ENCODE peak calls at places on chromosomes 3 and 15, in four cellular contexts. Z is PC-9, R is brain microvascular endothelial cell, E is PC-3. N is an unnamed sample. For H3K36me3, the result is how much of the 10 kb centered on the place peaks cover.

GRCh38 chr15:70596354-70597055 is 166.9 kb downstream of the UACA start:
- DNase-seq in Z (no peak), R (peak), E (peak), N (peak)

GRCh38 chr3:29757054-29757777 is 476.3 kb downstream of the RBMS3 start:
- DNase-seq in E (peak), R (no peak), Z (no peak), N (no peak)

GRCh38 chr3:21795152-21795837 is 44.3 kb upstream of the ZNF385D start:
- DNase-seq in R (no peak), E (no peak), Z (no peak), N (no peak)

GRCh38 chr3:133377396-133377795 is 22.5 kb upstream of the BFSP2 start:
- DNase-seq in Z (no peak), E (peak), R (peak), N (no peak)

GRCh38 chr15:22224241-22224671 is 143.9 kb downstream of the OR4M2 start:
- DNase-seq in Z (no peak), E (no peak), R (no peak), N (no peak)

GRCh38 chr3:8847317-8847716 is 77.9 kb upstream of the OXTR start:
- DNase-seq in R (no peak), Z (no peak), E (no peak), N (no peak)

GRCh38 chr15:84749111-84749991 is 959 bp downstream of the ZNF592 start:
- DNase-seq in R (peak), Z (peak), E (peak), N (no peak)

GRCh38 chr3:193342551-193342950 is 36.0 kb downstream of the ATP13A5 start:
- DNase-seq in R (no peak), Z (no peak), E (no peak), N (no peak)

GRCh38 chr3:129305592-129306091 is 27.0 kb downstream of the HMCES start:
- DNase-seq in E (no peak), R (peak), Z (no peak), N (peak)

GRCh38 chr15:56464893-56465520 is at the start of gene MNS1:
- DNase-seq in R (peak), E (peak), Z (peak), N (peak)

GRCh38 chr3:178206554-178206953 is 329.7 kb upstream of the KCNMB2 start:
- DNase-seq in E (no peak), R (no peak), Z (no peak), N (no peak)

GRCh38 chr3:101950985-101951733 is 101.8 kb downstream of the NFKBIZ start:
- DNase-seq in Z (peak), R (no peak), E (peak), N (no peak)

GRCh38 chr15:73270366-73271097 is 98.2 kb downstream of the HCN4 start:
- DNase-seq in Z (no peak), E (no peak), R (no peak), N (no peak)

GRCh38 chr3:13461169-13462124 is 18.7 kb upstream of the HDAC11 start:
- DNase-seq in E (peak), Z (peak), R (peak), N (no peak)

GRCh38 chr3:19920401-19921075 is 13.5 kb downstream of the EFHB start:
- DNase-seq in Z (no peak), R (no peak), E (no peak), N (no peak)

GRCh38 chr3:149784064-149784704 is 8.2 kb downstream of the ANKUB1 start:
- DNase-seq in R (no peak), Z (peak), E (peak), N (no peak)

GRCh38 chr15:64858136-64858535 is 16.4 kb downstream of the PLEKHO2 start:
- DNase-seq in E (no peak), Z (no peak), R (no peak), N (no peak)

GRCh38 chr3:193971268-193971751 is 164.6 kb upstream of the HES1 start:
- DNase-seq in R (peak), Z (peak), E (peak), N (no peak)

GRCh38 chr3:134600685-134601502 is 49.9 kb downstream of the KY start:
- DNase-seq in Z (peak), E (peak), R (peak), N (no peak)

GRCh38 chr3:56737001-56737400 is 53.9 kb upstream of the TASOR start:
- DNase-seq in R (no peak), E (no peak), Z (no peak), N (no peak)

GRCh38 chr3:160200328-160200727 is 24.9 kb upstream of the C3orf80 start:
- DNase-seq in E (no peak), R (no peak), Z (no peak), N (no peak)

GRCh38 chr3:81758275-81758674 is 3.2 kb downstream of the GBE1 start:
- DNase-seq in R (peak), Z (no peak), E (peak), N (peak)

GRCh38 chr3:100982710-100983109 is 10.5 kb downstream of the ABI3BP start:
- DNase-seq in E (no peak), Z (no peak), R (peak), N (no peak)

GRCh38 chr15:77029166-77030041 is 34.5 kb downstream of the PSTPIP1 start:
- DNase-seq in R (no peak), E (no peak), Z (peak), N (no peak)

GRCh38 chr3:140467104-140467577 is 210.7 kb upstream of the TRIM42 start:
- DNase-seq in E (peak), R (peak), Z (peak), N (no peak)

GRCh38 chr15:53586815-53587214 is 172.6 kb downstream of the WDR72 start:
- DNase-seq in R (peak), E (peak), Z (peak), N (no peak)

GRCh38 chr3:155270485-155271342 is 22.8 kb downstream of the STRIT1 start:
- DNase-seq in R (no peak), E (peak), Z (peak), N (no peak)

GRCh38 chr3:52399593-52399992 is 45.3 kb downstream of the SEMA3G start:
- DNase-seq in E (no peak), R (no peak), Z (no peak), N (no peak)

GRCh38 chr3:52401551-52401950 is 43.4 kb downstream of the SEMA3G start:
- DNase-seq in R (no peak), Z (no peak), E (no peak), N (no peak)

GRCh38 chr3:52400275-52400793 is 44.6 kb downstream of the SEMA3G start:
- DNase-seq in Z (no peak), R (no peak), E (no peak), N (no peak)

GRCh38 chr3:52402101-52402521 is 42.8 kb downstream of the SEMA3G start:
- DNase-seq in R (no peak), E (no peak), Z (no peak), N (no peak)

GRCh38 chr3:52401021-52401420 is 43.9 kb downstream of the SEMA3G start:
- DNase-seq in E (no peak), Z (no peak), R (no peak), N (no peak)
- H3K36me3 ChIP-seq in E (under half), Z (under half), R (under half), N (under half)

DNA sequence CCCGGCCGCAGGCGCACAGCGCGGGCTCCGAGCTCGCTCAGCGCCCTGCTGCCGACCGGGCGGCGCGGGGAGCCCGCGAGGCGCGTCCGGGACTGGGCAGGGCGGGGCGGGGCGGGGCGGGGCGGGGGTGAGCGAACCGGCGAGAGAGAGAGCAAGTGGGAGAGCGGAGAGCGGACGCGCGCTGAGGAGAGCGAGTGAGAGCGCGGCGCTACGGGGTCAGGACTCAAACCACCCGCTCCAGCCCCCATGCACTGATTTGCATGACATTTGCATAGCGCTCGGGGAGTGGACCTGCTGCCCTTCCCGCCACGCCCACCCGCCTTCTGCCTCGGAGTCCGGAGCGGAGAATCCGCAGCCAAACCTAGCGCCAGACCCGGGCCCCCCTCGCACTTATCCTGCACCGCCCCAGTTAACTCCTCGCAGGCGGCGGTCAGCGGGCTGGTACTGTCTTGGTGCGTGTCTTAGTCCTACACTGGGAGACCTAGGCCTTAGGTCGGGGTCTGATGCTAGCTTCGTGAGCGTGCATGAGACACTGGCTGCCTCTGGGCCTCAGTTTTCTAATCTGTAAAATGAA is at the start of gene MYLK:
- DNase-seq in R (peak), E (peak), Z (peak), N (peak)
- H3K4me3 ChIP-seq in R (peak), E (peak), Z (no peak), N (peak)

DNA sequence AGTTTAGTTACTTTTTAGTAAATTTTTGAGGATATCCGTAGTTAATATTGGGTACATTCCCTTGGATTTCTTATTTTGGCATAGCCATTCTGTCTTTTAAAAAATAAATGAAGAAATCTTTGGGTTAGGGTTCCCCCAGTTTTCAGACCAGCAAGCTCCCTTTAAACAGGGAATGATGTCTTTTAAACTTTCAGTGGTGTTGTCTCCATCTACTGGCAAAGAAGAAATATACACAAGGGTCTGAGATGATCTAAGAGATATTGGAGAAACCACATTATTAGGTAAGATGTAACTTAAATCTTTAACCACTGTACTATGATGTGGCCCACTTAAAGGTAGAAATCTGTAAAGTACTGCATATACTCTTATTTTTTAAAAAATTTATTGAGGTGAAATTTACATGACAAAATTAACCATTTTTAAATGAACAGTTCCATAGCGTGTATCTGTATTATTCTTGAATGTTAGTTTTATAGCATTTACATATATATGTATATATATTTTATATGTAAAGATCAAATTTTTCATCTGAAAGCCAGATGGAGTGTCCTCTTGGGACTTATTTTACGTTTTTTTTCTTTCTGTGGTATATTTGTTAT is 35.1 kb upstream of the EIF3J start:
- DNase-seq in R (no peak), Z (no peak), E (peak), N (peak)
- H3K36me3 ChIP-seq in R (under half), Z (under half), E (under half), N (under half)

DNA sequence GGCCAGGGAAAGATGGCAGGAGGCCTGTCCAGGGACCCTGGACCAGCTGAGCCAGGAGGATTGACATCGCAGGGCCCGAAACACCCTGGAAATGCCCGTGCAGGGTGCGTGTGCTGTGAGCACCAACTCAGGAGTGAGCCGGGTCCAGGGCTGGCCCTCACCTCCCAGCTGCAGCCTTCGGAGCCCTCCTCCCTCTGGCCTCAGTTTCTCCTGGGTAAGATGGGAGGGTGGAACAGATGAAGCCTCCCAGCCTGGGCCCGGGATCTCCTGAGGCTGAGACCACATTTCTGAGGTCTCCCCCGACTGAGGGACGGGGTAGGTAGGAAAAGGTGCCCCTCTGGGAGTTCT is 5.3 kb upstream of the CALML4 start:
- DNase-seq in Z (no peak), E (no peak), R (no peak), N (no peak)
- H3K4me3 ChIP-seq in Z (no peak), E (no peak), R (no peak), N (peak)

GRCh38 chr3:59432676-59433075 is 382.9 kb upstream of the CFAP20DC start:
- DNase-seq in E (peak), Z (no peak), R (peak), N (no peak)
- H3K36me3 ChIP-seq in E (under half), Z (under half), R (under half), N (under half)

N was measured in BJ.